ENCODE peak calls at places on chromosomes 6 and 20, in seven cellular contexts. A, I, O, H, W, L and B are unnamed samples.

GRCh38 chr6:121479486-121480098 is 44.1 kb downstream of the GJA1 start:
- DNase-seq in A (no peak), I (no peak), O (no peak), H (no peak), W (no peak), L (no peak), B (no peak)

GRCh38 chr20:18001131-18001921 is 32.5 kb downstream of the MGME1 start:
- DNase-seq in A (peak), I (no peak), O (peak), H (peak), W (peak), L (peak), B (peak)

GRCh38 chr6:140641412-140641811 is 1267.0 kb upstream of the CITED2 start:
- DNase-seq in A (no peak), I (no peak), O (no peak), H (no peak), W (no peak), L (no peak), B (no peak)

GRCh38 chr6:45416700-45417099 is 39.0 kb upstream of the SUPT3H start:
- DNase-seq in A (no peak), I (no peak), O (no peak), H (no peak), W (no peak), L (no peak), B (no peak)

GRCh38 chr6:44203955-44204354 is 12.8 kb upstream of the MYMX start:
- DNase-seq in A (no peak), I (no peak), O (no peak), H (no peak), W (no peak), L (peak), B (no peak)

GRCh38 chr6:53111865-53112264 is 36.8 kb downstream of the GCM1 start:
- DNase-seq in A (no peak), I (no peak), O (no peak), H (no peak), W (no peak), L (no peak), B (no peak)

GRCh38 chr20:4135385-4136077 is 120.2 kb upstream of the RNF24 start:
- DNase-seq in A (peak), I (no peak), O (peak), H (peak), W (no peak), L (peak), B (no peak)

GRCh38 chr20:37518606-37519507 is 2.2 kb upstream of the NNAT start:
- DNase-seq in A (no peak), I (peak), O (no peak), H (no peak), W (no peak), L (no peak), B (peak)

GRCh38 chr6:146997062-146997461 is 207.2 kb upstream of the STXBP5 start:
- DNase-seq in A (no peak), I (no peak), O (peak), H (no peak), W (no peak), L (no peak), B (no peak)

GRCh38 chr6:16206595-16207037 is 31.8 kb upstream of the GMPR start:
- DNase-seq in A (peak), I (peak), O (peak), H (peak), W (peak), L (peak), B (no peak)

GRCh38 chr20:58246346-58246745 is 17.9 kb upstream of the ANKRD60 start:
- DNase-seq in A (no peak), I (peak), O (peak), H (no peak), W (no peak), L (no peak), B (no peak)

GRCh38 chr6:134000443-134000842 is 47.4 kb downstream of the TBPL1 start:
- DNase-seq in A (no peak), I (no peak), O (no peak), H (no peak), W (no peak), L (no peak), B (no peak)

GRCh38 chr6:30769088-30769852 is 24.9 kb upstream of the IER3 start:
- DNase-seq in A (peak), I (peak), O (peak), H (peak), W (no peak), L (peak), B (peak)

GRCh38 chr6:132490024-132490423 is 22.9 kb downstream of the STX7 start:
- DNase-seq in A (no peak), I (no peak), O (peak), H (no peak), W (no peak), L (no peak), B (peak)

GRCh38 chr20:32036252-32036651 is 15.8 kb upstream of the HCK start:
- DNase-seq in A (no peak), I (no peak), O (no peak), H (no peak), W (no peak), L (no peak), B (no peak)

GRCh38 chr20:32040142-32040953 is 11.7 kb upstream of the HCK start:
- DNase-seq in A (no peak), I (no peak), O (no peak), H (no peak), W (no peak), L (no peak), B (peak)

GRCh38 chr20:32036716-32037355 is 15.2 kb upstream of the HCK start:
- DNase-seq in A (no peak), I (no peak), O (peak), H (no peak), W (no peak), L (no peak), B (no peak)

GRCh38 chr20:32035398-32035852 is 16.6 kb upstream of the HCK start:
- DNase-seq in A (no peak), I (no peak), O (no peak), H (no peak), W (no peak), L (no peak), B (no peak)

DNA sequence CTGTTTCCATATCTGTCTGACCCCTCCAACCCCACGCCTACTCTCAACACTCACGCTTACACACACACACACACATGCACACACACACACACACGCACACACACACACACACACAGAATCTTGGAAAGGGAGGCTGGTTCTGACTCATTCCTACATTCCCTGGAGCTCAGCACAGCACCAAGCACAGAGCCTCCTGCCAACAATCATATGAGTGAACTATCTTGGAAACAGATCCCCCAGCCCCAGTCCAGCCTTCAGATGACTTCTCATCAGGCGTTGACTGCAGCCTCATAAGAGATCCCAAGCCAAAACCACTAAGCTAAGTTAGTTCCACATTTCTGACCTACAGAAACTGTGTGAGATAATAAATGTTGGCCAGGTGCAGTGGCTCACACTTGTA is 14.1 kb upstream of the HCK start:
- DNase-seq in A (no peak), I (no peak), O (peak), H (no peak), W (no peak), L (no peak), B (no peak)
- H3K27ac ChIP-seq in A (no peak), I (no peak), O (no peak), H (no peak), W (no peak), L (no peak), B (no peak)

GRCh38 chr6:57265755-57266221 is 43.7 kb upstream of the RAB23 start:
- DNase-seq in A (no peak), I (no peak), O (peak), H (no peak), W (no peak), L (no peak), B (no peak)
- H3K27ac ChIP-seq in A (no peak), I (no peak), O (no peak), H (no peak), W (peak), L (no peak), B (peak)

GRCh38 chr6:11613336-11613735 is 75.8 kb downstream of the TMEM170B start:
- DNase-seq in A (no peak), I (no peak), O (no peak), H (no peak), W (no peak), L (no peak), B (no peak)

GRCh38 chr6:11606287-11606686 is 68.7 kb downstream of the TMEM170B start:
- DNase-seq in A (peak), I (no peak), O (no peak), H (peak), W (no peak), L (no peak), B (no peak)

GRCh38 chr6:11608600-11609323 is 71.2 kb downstream of the TMEM170B start:
- DNase-seq in A (no peak), I (no peak), O (no peak), H (no peak), W (no peak), L (no peak), B (no peak)

GRCh38 chr6:11607381-11607780 is 69.8 kb downstream of the TMEM170B start:
- DNase-seq in A (no peak), I (no peak), O (peak), H (no peak), W (peak), L (no peak), B (no peak)

GRCh38 chr6:11609324-11610071 is 71.9 kb downstream of the TMEM170B start:
- DNase-seq in A (no peak), I (peak), O (peak), H (peak), W (no peak), L (peak), B (peak)
- H3K27ac ChIP-seq in A (no peak), I (no peak), O (no peak), H (peak), W (peak), L (no peak), B (peak)

DNA sequence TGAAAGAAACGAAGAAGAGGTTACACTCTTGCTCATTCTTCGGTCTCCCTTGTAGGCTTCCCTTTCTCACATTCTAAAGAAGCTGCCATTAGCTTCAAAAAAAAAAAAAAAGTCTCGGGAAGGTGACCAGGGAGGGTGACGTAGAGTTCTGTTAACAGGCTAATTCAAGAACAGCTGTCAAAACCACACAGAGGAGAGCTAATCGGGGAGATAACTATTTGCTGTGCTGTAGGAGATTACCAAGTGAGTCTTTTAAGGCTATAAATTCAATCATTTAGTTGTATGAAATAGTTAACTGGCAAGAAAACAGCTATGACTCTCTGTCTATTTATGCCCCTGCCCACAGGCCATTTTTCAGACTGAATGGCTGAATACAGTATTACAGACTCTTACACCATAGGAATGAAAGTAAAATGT is 256.8 kb downstream of the SYNE1 start:
- DNase-seq in A (peak), I (no peak), O (peak), H (no peak), W (no peak), L (no peak), B (no peak)
- H3K27ac ChIP-seq in A (peak), I (no peak), O (peak), H (peak), W (peak), L (no peak), B (peak)

GRCh38 chr20:22795455-22795854 is 211.1 kb upstream of the FOXA2 start:
- DNase-seq in A (no peak), I (no peak), O (no peak), H (no peak), W (no peak), L (no peak), B (no peak)
- H3K27ac ChIP-seq in A (no peak), I (no peak), O (no peak), H (peak), W (peak), L (peak), B (peak)

DNA sequence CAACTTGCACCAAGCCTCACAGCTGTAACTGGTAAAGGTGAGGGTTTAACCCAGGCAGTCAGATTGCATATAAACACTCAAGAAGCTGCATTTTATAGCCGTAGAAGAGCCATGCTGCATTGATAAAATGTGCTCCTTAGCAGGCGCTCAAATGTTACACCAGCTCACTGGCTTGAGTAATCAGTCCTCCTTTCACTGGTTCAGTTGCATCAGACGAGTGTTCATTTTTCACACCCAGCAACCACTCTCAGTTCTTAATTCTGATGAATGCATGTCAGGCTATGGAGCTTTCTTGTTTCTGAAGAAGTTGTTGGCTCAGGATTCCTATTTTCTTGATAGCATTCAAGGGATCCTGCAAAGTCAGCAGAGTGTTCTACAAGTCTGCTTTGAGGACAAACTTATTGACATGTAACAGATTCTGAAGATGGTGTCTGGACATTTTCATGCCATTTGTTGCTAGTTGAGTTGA is 198.3 kb downstream of the PLCB1 start:
- DNase-seq in A (no peak), I (no peak), O (peak), H (no peak), W (no peak), L (no peak), B (no peak)
- H3K27ac ChIP-seq in A (no peak), I (no peak), O (no peak), H (no peak), W (no peak), L (no peak), B (no peak)

GRCh38 chr6:49423817-49424216 is 39.2 kb downstream of the MMUT start:
- DNase-seq in A (no peak), I (no peak), O (peak), H (no peak), W (no peak), L (no peak), B (no peak)
- H3K27ac ChIP-seq in A (no peak), I (no peak), O (no peak), H (no peak), W (no peak), L (no peak), B (no peak)

DNA sequence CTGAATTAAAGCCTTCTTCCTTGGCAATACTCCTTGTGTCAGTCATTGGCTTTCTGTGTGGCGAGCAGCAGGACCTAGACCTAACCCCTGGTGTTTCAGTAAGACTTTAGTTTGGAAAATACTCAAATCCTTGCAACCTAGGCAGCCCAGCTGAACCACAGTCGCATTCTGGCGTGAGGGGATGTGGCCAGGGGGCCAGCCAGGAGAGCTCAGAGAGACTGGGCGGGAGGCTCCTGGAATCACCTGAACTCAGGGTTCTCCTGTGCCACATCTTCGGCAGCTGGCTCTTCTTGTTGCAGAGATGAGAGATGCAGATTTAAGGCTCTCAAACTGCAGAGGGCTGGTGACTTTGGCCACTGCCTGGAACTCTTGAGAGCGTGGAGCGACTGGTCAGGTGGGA is 102.7 kb downstream of the SYNDIG1 start:
- DNase-seq in A (no peak), I (no peak), O (no peak), H (no peak), W (no peak), L (no peak), B (no peak)
- H3K27ac ChIP-seq in A (no peak), I (no peak), O (no peak), H (no peak), W (no peak), L (no peak), B (no peak)

DNA sequence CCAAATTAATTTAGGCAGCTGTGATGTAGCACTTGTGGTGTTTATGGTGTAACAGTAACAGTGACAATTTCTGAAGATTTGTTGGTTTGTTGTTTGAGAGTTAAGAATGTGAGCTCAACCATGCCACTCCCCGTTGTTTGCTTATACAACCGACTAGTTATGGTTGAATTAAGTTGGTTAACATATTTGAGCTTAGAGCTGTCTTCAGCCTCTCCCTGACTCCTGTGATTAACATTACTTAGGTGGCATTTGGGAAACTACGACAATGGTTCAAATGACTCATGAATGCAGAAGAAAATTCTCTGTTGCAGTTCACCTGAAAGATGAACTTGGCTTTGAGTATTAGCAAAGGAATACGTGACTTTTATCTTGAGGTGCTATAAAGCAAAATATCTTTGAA is 35.9 kb upstream of the PRL start:
- DNase-seq in A (no peak), I (no peak), O (no peak), H (no peak), W (no peak), L (no peak), B (no peak)
- H3K27ac ChIP-seq in A (no peak), I (no peak), O (no peak), H (no peak), W (no peak), L (no peak), B (no peak)